ENCODE peak calls at places on chromosomes 5 and 9, in five cellular contexts. One of them, this sample, is unnamed.

GRCh38 chr5:80245986-80246781 is 9.7 kb downstream of the SERINC5 start:
- DNase-seq in GM12878: no peak
- DNase-seq in HepG2: peak
- DNase-seq in IMR-90: peak
- DNase-seq in K562: no peak
- DNase-seq in this sample: no peak

GRCh38 chr9:86185872-86186271 is 73.6 kb downstream of the C9orf153 start:
- DNase-seq in GM12878: no peak
- DNase-seq in HepG2: no peak
- DNase-seq in K562: no peak
- DNase-seq in IMR-90: peak
- DNase-seq in this sample: no peak

GRCh38 chr5:177428574-177429217 is 2.2 kb downstream of the GRK6 start:
- DNase-seq in GM12878: no peak
- DNase-seq in K562: no peak
- DNase-seq in IMR-90: no peak
- DNase-seq in HepG2: no peak
- DNase-seq in this sample: no peak

GRCh38 chr5:172690258-172691075 is 49.4 kb downstream of the NEURL1B start:
- DNase-seq in IMR-90: no peak
- DNase-seq in GM12878: peak
- DNase-seq in HepG2: no peak
- DNase-seq in K562: no peak
- DNase-seq in this sample: peak

GRCh38 chr9:87123830-87124229 is 176.5 kb upstream of the GAS1 start:
- DNase-seq in HepG2: no peak
- DNase-seq in IMR-90: no peak
- DNase-seq in K562: no peak
- DNase-seq in GM12878: no peak
- DNase-seq in this sample: no peak

GRCh38 chr5:431001-431710 is 11.8 kb upstream of the EXOC3 start:
- DNase-seq in HepG2: peak
- DNase-seq in GM12878: no peak
- DNase-seq in K562: peak
- DNase-seq in IMR-90: peak
- DNase-seq in this sample: peak

GRCh38 chr5:1330146-1330846 is 14.6 kb downstream of the CLPTM1L start:
- DNase-seq in HepG2: no peak
- DNase-seq in GM12878: no peak
- DNase-seq in IMR-90: no peak
- DNase-seq in K562: no peak
- DNase-seq in this sample: no peak

GRCh38 chr9:10855847-10856246 is 243.0 kb upstream of the PTPRD start:
- DNase-seq in IMR-90: no peak
- DNase-seq in K562: no peak
- DNase-seq in HepG2: no peak
- DNase-seq in GM12878: no peak
- DNase-seq in this sample: no peak

GRCh38 chr5:62152394-62153123 is 153.4 kb upstream of the KIF2A start:
- DNase-seq in IMR-90: no peak
- DNase-seq in GM12878: no peak
- DNase-seq in HepG2: no peak
- DNase-seq in K562: no peak
- DNase-seq in this sample: no peak

GRCh38 chr9:22342489-22343217 is 104.0 kb upstream of the DMRTA1 start:
- DNase-seq in HepG2: peak
- DNase-seq in IMR-90: peak
- DNase-seq in GM12878: no peak
- DNase-seq in K562: no peak
- DNase-seq in this sample: no peak

GRCh38 chr5:181186902-181187499 is 18.0 kb downstream of the TRIM7 start:
- DNase-seq in K562: no peak
- DNase-seq in IMR-90: no peak
- DNase-seq in HepG2: no peak
- DNase-seq in GM12878: no peak
- DNase-seq in this sample: no peak

GRCh38 chr5:170291324-170291847 is 6.2 kb downstream of the LCP2 start:
- DNase-seq in HepG2: no peak
- DNase-seq in K562: no peak
- DNase-seq in GM12878: no peak
- DNase-seq in IMR-90: no peak
- DNase-seq in this sample: no peak

GRCh38 chr9:726005-726404 is 115.5 kb upstream of the DMRT1 start:
- DNase-seq in IMR-90: no peak
- DNase-seq in GM12878: no peak
- DNase-seq in K562: no peak
- DNase-seq in HepG2: no peak
- DNase-seq in this sample: no peak

GRCh38 chr5:145941096-145941676 is 4.8 kb downstream of the SH3RF2 start:
- DNase-seq in IMR-90: peak
- DNase-seq in GM12878: no peak
- DNase-seq in HepG2: no peak
- DNase-seq in K562: no peak
- DNase-seq in this sample: no peak

GRCh38 chr5:124261133-124261532 is 485.3 kb downstream of the ZNF608 start:
- DNase-seq in HepG2: no peak
- DNase-seq in IMR-90: no peak
- DNase-seq in K562: no peak
- DNase-seq in GM12878: no peak
- DNase-seq in this sample: no peak

GRCh38 chr5:126936775-126937418 is 93.5 kb downstream of the MARCHF3 start:
- DNase-seq in IMR-90: no peak
- DNase-seq in HepG2: no peak
- DNase-seq in GM12878: no peak
- DNase-seq in K562: no peak
- DNase-seq in this sample: no peak

GRCh38 chr5:176429972-176430371 is 13.6 kb upstream of the CLTB start:
- DNase-seq in K562: peak
- DNase-seq in GM12878: no peak
- DNase-seq in HepG2: peak
- DNase-seq in IMR-90: no peak
- DNase-seq in this sample: no peak

GRCh38 chr9:110606179-110606578 is 26.6 kb upstream of the SVEP1 start:
- DNase-seq in GM12878: no peak
- DNase-seq in IMR-90: peak
- DNase-seq in K562: no peak
- DNase-seq in HepG2: no peak
- DNase-seq in this sample: no peak

GRCh38 chr9:114953917-114954316 is 23.5 kb upstream of the TNFSF8 start:
- DNase-seq in GM12878: no peak
- DNase-seq in HepG2: no peak
- DNase-seq in K562: no peak
- DNase-seq in IMR-90: peak
- DNase-seq in this sample: no peak

GRCh38 chr9:114954986-114955623 is 24.7 kb upstream of the TNFSF8 start:
- DNase-seq in HepG2: no peak
- DNase-seq in IMR-90: no peak
- DNase-seq in K562: no peak
- DNase-seq in GM12878: no peak
- DNase-seq in this sample: no peak

GRCh38 chr9:114960276-114960675 is 29.9 kb upstream of the TNFSF8 start:
- DNase-seq in IMR-90: no peak
- DNase-seq in K562: no peak
- DNase-seq in GM12878: no peak
- DNase-seq in HepG2: no peak
- DNase-seq in this sample: no peak

GRCh38 chr9:114957558-114957957 is 27.2 kb upstream of the TNFSF8 start:
- DNase-seq in HepG2: no peak
- DNase-seq in K562: no peak
- DNase-seq in GM12878: no peak
- DNase-seq in IMR-90: no peak
- DNase-seq in this sample: no peak

DNA sequence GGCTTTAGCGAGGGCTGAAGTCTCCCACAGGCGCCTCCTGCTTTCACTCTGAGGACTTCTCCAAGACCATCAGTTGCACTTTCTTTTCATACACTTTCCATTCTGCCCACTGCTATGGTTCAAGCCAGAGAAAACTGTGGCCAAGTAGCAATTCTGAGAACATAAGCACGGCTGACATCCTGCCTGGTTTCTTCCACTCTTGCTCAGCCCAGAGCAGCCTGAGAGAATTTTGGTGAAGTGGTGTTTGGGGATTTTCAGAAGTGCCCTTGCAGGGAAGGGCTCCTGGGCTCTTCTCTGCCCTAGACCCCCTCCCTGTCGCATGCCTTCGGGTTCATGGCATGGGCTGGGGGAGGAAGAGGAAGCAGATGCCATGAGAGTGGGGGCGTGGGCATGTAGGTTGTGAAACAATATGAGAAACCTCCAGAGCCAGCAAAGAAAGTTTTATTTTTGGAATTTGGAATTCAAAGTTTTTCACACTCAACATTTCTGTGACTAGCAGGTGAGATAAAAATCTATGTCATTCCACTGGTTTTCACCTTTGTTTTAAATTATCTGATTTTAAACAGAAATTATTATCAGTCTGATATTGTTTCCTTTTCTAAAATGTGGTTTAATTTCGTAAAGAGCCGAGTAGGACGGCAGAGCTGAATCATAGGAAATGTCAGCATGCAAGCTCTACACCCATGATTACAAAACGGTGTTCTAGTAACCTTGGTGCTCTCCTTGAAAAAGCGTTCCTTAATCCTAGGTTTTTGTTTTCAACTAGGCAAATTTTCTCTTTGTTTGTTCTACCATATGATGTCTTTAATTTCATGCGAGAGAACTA is 27.8 kb upstream of the TNFSF8 start:
- DNase-seq in IMR-90: no peak
- DNase-seq in GM12878: no peak
- DNase-seq in K562: no peak
- DNase-seq in HepG2: no peak
- DNase-seq in this sample: no peak
- TF ChIP-seq RFX5 in IMR-90: no peak
- TF ChIP-seq RFX5 in GM12878: no peak
- TF ChIP-seq RFX5 in K562: no peak
- TF ChIP-seq RFX5 in HepG2: no peak
- TF ChIP-seq RFX5 in this sample: no peak

GRCh38 chr5:43273552-43273951 is 39.7 kb downstream of the HMGCS1 start:
- DNase-seq in HepG2: no peak
- DNase-seq in GM12878: no peak
- DNase-seq in K562: no peak
- DNase-seq in IMR-90: no peak
- DNase-seq in this sample: no peak

GRCh38 chr5:43268188-43268820 is 44.9 kb downstream of the HMGCS1 start:
- DNase-seq in K562: no peak
- DNase-seq in GM12878: peak
- DNase-seq in IMR-90: no peak
- DNase-seq in HepG2: no peak
- DNase-seq in this sample: no peak

GRCh38 chr5:43275391-43275790 is 37.8 kb downstream of the HMGCS1 start:
- DNase-seq in GM12878: no peak
- DNase-seq in K562: no peak
- DNase-seq in IMR-90: no peak
- DNase-seq in HepG2: no peak
- DNase-seq in this sample: no peak

GRCh38 chr5:43274435-43275114 is 38.6 kb downstream of the HMGCS1 start:
- DNase-seq in HepG2: no peak
- DNase-seq in IMR-90: no peak
- DNase-seq in GM12878: no peak
- DNase-seq in K562: peak
- DNase-seq in this sample: no peak

DNA sequence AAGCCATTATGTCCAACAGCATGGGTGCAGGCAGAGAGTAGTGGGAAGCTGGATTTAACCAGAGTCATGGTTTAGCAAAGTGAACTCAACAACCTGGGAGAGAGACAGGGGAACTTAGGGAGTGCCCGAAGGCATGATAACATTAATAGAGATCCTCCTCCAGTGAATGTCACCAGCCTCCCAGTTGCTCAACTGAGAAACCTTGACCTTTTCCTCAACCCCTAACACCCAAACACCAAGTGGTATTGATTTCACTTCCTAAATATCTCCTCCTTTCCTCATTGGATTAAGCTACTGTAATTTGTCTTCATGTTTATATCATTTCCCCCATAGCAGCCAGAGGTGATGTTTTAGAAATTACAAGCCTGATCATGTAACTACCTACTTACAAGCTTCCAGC is 42.5 kb downstream of the HMGCS1 start:
- DNase-seq in IMR-90: no peak
- DNase-seq in HepG2: no peak
- DNase-seq in K562: no peak
- DNase-seq in GM12878: no peak
- DNase-seq in this sample: no peak
- H2AFZ ChIP-seq in IMR-90: no peak
- H2AFZ ChIP-seq in HepG2: no peak
- H2AFZ ChIP-seq in K562: peak
- H2AFZ ChIP-seq in GM12878: no peak
- H2AFZ ChIP-seq in this sample: no peak

GRCh38 chr9:32483343-32483742 is 42.7 kb downstream of the RIGI start:
- DNase-seq in GM12878: no peak
- DNase-seq in HepG2: no peak
- DNase-seq in IMR-90: no peak
- DNase-seq in K562: no peak
- DNase-seq in this sample: no peak
- TF ChIP-seq MXI1 in GM12878: no peak
- TF ChIP-seq MXI1 in HepG2: no peak
- TF ChIP-seq MXI1 in IMR-90: no peak
- TF ChIP-seq MXI1 in K562: no peak
- TF ChIP-seq MXI1 in this sample: no peak

GRCh38 chr5:6361101-6361500 is 17.2 kb downstream of the MED10 start:
- DNase-seq in HepG2: no peak
- DNase-seq in GM12878: no peak
- DNase-seq in K562: no peak
- DNase-seq in IMR-90: no peak
- DNase-seq in this sample: no peak
- TF ChIP-seq RFX5 in HepG2: no peak
- TF ChIP-seq RFX5 in GM12878: no peak
- TF ChIP-seq RFX5 in K562: no peak
- TF ChIP-seq RFX5 in IMR-90: no peak
- TF ChIP-seq RFX5 in this sample: no peak

GRCh38 chr9:121926417-121926816 is 166.7 kb downstream of the TTLL11 start:
- DNase-seq in HepG2: no peak
- DNase-seq in K562: no peak
- DNase-seq in IMR-90: no peak
- DNase-seq in GM12878: no peak
- DNase-seq in this sample: no peak
- H2AFZ ChIP-seq in HepG2: no peak
- H2AFZ ChIP-seq in K562: no peak
- H2AFZ ChIP-seq in IMR-90: no peak
- H2AFZ ChIP-seq in GM12878: no peak
- H2AFZ ChIP-seq in this sample: no peak